ENCODE peak calls at places on chromosomes 6 and 20, in five cellular contexts. One of them, this sample, is unnamed.

GRCh38 chr20:57445298-57445697 is 54.1 kb downstream of the RBM38 start:
- DNase-seq in GM12878: no peak
- DNase-seq in HepG2: no peak
- DNase-seq in K562: no peak
- DNase-seq in H1: no peak
- DNase-seq in this sample: no peak

GRCh38 chr6:32922083-32922482 is 18.7 kb downstream of the HLA-DMB start:
- DNase-seq in GM12878: no peak
- DNase-seq in HepG2: no peak
- DNase-seq in K562: no peak
- DNase-seq in H1: no peak
- DNase-seq in this sample: no peak

GRCh38 chr6:10759884-10760329 is 12.3 kb downstream of the TMEM14B start:
- DNase-seq in GM12878: no peak
- DNase-seq in HepG2: no peak
- DNase-seq in K562: no peak
- DNase-seq in H1: no peak
- DNase-seq in this sample: no peak

GRCh38 chr20:1177680-1178079 is 7.1 kb downstream of the TMEM74B start:
- DNase-seq in GM12878: no peak
- DNase-seq in HepG2: peak
- DNase-seq in K562: peak
- DNase-seq in H1: peak
- DNase-seq in this sample: peak

GRCh38 chr6:39452306-39452705 is 129.8 kb upstream of the KCNK16 start:
- DNase-seq in GM12878: no peak
- DNase-seq in HepG2: no peak
- DNase-seq in K562: no peak
- DNase-seq in H1: no peak
- DNase-seq in this sample: no peak

GRCh38 chr20:688809-689208 is 13.2 kb upstream of the SCRT2 start:
- DNase-seq in GM12878: no peak
- DNase-seq in HepG2: peak
- DNase-seq in K562: peak
- DNase-seq in H1: no peak
- DNase-seq in this sample: peak

GRCh38 chr6:52663120-52663934 is 7.6 kb upstream of the TMEM14A start:
- DNase-seq in GM12878: peak
- DNase-seq in HepG2: peak
- DNase-seq in K562: peak
- DNase-seq in H1: no peak
- DNase-seq in this sample: peak

GRCh38 chr6:31122803-31123706 is 2.8 kb upstream of the CDSN start:
- DNase-seq in GM12878: no peak
- DNase-seq in HepG2: peak
- DNase-seq in K562: peak
- DNase-seq in H1: no peak
- DNase-seq in this sample: peak

GRCh38 chr6:81995548-81996289 is 243.2 kb upstream of the TENT5A start:
- DNase-seq in GM12878: no peak
- DNase-seq in HepG2: no peak
- DNase-seq in K562: no peak
- DNase-seq in H1: no peak
- DNase-seq in this sample: no peak

GRCh38 chr6:20630136-20630535 is 95.9 kb downstream of the CDKAL1 start:
- DNase-seq in GM12878: no peak
- DNase-seq in HepG2: no peak
- DNase-seq in K562: no peak
- DNase-seq in H1: peak
- DNase-seq in this sample: no peak

GRCh38 chr6:22149501-22150490 is 147.0 kb downstream of the PRL start:
- DNase-seq in GM12878: no peak
- DNase-seq in HepG2: no peak
- DNase-seq in K562: no peak
- DNase-seq in H1: no peak
- DNase-seq in this sample: peak

GRCh38 chr6:14763139-14763538 is 482.7 kb upstream of the JARID2 start:
- DNase-seq in GM12878: no peak
- DNase-seq in HepG2: peak
- DNase-seq in K562: no peak
- DNase-seq in H1: no peak
- DNase-seq in this sample: no peak

GRCh38 chr20:24778585-24779031 is 170.5 kb upstream of the CST7 start:
- DNase-seq in GM12878: no peak
- DNase-seq in HepG2: no peak
- DNase-seq in K562: no peak
- DNase-seq in H1: no peak
- DNase-seq in this sample: no peak

GRCh38 chr6:159044899-159045727 is at the start of gene TAGAP:
- DNase-seq in GM12878: peak
- DNase-seq in HepG2: no peak
- DNase-seq in K562: no peak
- DNase-seq in H1: no peak
- DNase-seq in this sample: peak

GRCh38 chr6:169938731-169939130 is 187.3 kb downstream of the ERMARD start:
- DNase-seq in GM12878: no peak
- DNase-seq in HepG2: no peak
- DNase-seq in K562: no peak
- DNase-seq in H1: no peak
- DNase-seq in this sample: no peak

GRCh38 chr6:73328790-73329189 is 25.3 kb downstream of the DPPA5 start:
- DNase-seq in GM12878: no peak
- DNase-seq in HepG2: no peak
- DNase-seq in K562: no peak
- DNase-seq in H1: no peak
- DNase-seq in this sample: no peak

GRCh38 chr20:9214676-9215075 is 145.8 kb downstream of the PLCB4 start:
- DNase-seq in GM12878: no peak
- DNase-seq in HepG2: no peak
- DNase-seq in K562: no peak
- DNase-seq in H1: no peak
- DNase-seq in this sample: no peak

GRCh38 chr20:63416109-63416430 is 54.9 kb upstream of the CHRNA4 start:
- DNase-seq in GM12878: no peak
- DNase-seq in HepG2: no peak
- DNase-seq in K562: no peak
- DNase-seq in H1: no peak
- DNase-seq in this sample: no peak

GRCh38 chr6:1390071-1390804 is 862 bp downstream of the FOXF2 start:
- DNase-seq in GM12878: no peak
- DNase-seq in HepG2: no peak
- DNase-seq in K562: no peak
- DNase-seq in H1: peak
- DNase-seq in this sample: no peak

GRCh38 chr20:53774487-53775203 is 181.0 kb upstream of the ZNF217 start:
- DNase-seq in GM12878: no peak
- DNase-seq in HepG2: no peak
- DNase-seq in K562: no peak
- DNase-seq in H1: no peak
- DNase-seq in this sample: no peak

GRCh38 chr6:143169440-143169839 is 108.8 kb downstream of the AIG1 start:
- DNase-seq in GM12878: no peak
- DNase-seq in HepG2: no peak
- DNase-seq in K562: no peak
- DNase-seq in H1: no peak
- DNase-seq in this sample: no peak

GRCh38 chr20:17617868-17618672 is 48.2 kb downstream of the DSTN start:
- DNase-seq in GM12878: no peak
- DNase-seq in HepG2: no peak
- DNase-seq in K562: no peak
- DNase-seq in H1: no peak
- DNase-seq in this sample: peak

GRCh38 chr20:16222859-16223411 is 350.3 kb downstream of the KIF16B start:
- DNase-seq in GM12878: no peak
- DNase-seq in HepG2: no peak
- DNase-seq in K562: peak
- DNase-seq in H1: no peak
- DNase-seq in this sample: no peak

GRCh38 chr6:27700337-27700736 is 211.9 kb downstream of the OR2B2 start:
- DNase-seq in GM12878: no peak
- DNase-seq in HepG2: no peak
- DNase-seq in K562: no peak
- DNase-seq in H1: no peak
- DNase-seq in this sample: no peak

GRCh38 chr6:31727717-31728671 is 1.1 kb downstream of the DDAH2 start:
- DNase-seq in GM12878: peak
- DNase-seq in HepG2: no peak
- DNase-seq in K562: no peak
- DNase-seq in H1: no peak
- DNase-seq in this sample: no peak

GRCh38 chr6:40377173-40377806 is 209.9 kb downstream of the LRFN2 start:
- DNase-seq in GM12878: no peak
- DNase-seq in HepG2: no peak
- DNase-seq in K562: no peak
- DNase-seq in H1: peak
- DNase-seq in this sample: no peak

GRCh38 chr6:135568366-135568765 is 70.8 kb upstream of the AHI1 start:
- DNase-seq in GM12878: peak
- DNase-seq in HepG2: no peak
- DNase-seq in K562: peak
- DNase-seq in H1: no peak
- DNase-seq in this sample: peak

GRCh38 chr6:34032856-34033255 is 113.0 kb downstream of the GRM4 start:
- DNase-seq in GM12878: no peak
- DNase-seq in HepG2: no peak
- DNase-seq in K562: no peak
- DNase-seq in H1: no peak
- DNase-seq in this sample: no peak

GRCh38 chr6:89372506-89372901 is 20.0 kb upstream of the UBE2J1 start:
- DNase-seq in GM12878: no peak
- DNase-seq in HepG2: no peak
- DNase-seq in K562: no peak
- DNase-seq in H1: no peak
- DNase-seq in this sample: no peak

GRCh38 chr6:158958504-158959386 is 41.3 kb downstream of the RSPH3 start:
- DNase-seq in GM12878: no peak
- DNase-seq in HepG2: peak
- DNase-seq in K562: no peak
- DNase-seq in H1: no peak
- DNase-seq in this sample: no peak

GRCh38 chr6:66861007-66861541 is 1154.0 kb upstream of the EYS start:
- DNase-seq in GM12878: no peak
- DNase-seq in HepG2: no peak
- DNase-seq in K562: no peak
- DNase-seq in H1: no peak
- DNase-seq in this sample: no peak

GRCh38 chr6:15948930-15949900 is 179.7 kb upstream of the MYLIP start:
- DNase-seq in GM12878: no peak
- DNase-seq in HepG2: peak
- DNase-seq in K562: peak
- DNase-seq in H1: no peak
- DNase-seq in this sample: peak

GRCh38 chr6:109104512-109104911 is 9.2 kb downstream of the CEP57L1 start:
- DNase-seq in GM12878: no peak
- DNase-seq in HepG2: no peak
- DNase-seq in K562: no peak
- DNase-seq in H1: no peak
- DNase-seq in this sample: no peak

GRCh38 chr20:60138263-60139127 is 180.3 kb downstream of the CDH26 start:
- DNase-seq in GM12878: no peak
- DNase-seq in HepG2: no peak
- DNase-seq in K562: peak
- DNase-seq in H1: no peak
- DNase-seq in this sample: no peak

GRCh38 chr6:3449321-3449720 is 7.5 kb downstream of the SLC22A23 start:
- DNase-seq in GM12878: no peak
- DNase-seq in HepG2: no peak
- DNase-seq in K562: no peak
- DNase-seq in H1: no peak
- DNase-seq in this sample: no peak
- H3K4me2 ChIP-seq in GM12878: no peak
- H3K4me2 ChIP-seq in HepG2: no peak
- H3K4me2 ChIP-seq in K562: no peak
- H3K4me2 ChIP-seq in H1: no peak
- H3K4me2 ChIP-seq in this sample: no peak

DNA sequence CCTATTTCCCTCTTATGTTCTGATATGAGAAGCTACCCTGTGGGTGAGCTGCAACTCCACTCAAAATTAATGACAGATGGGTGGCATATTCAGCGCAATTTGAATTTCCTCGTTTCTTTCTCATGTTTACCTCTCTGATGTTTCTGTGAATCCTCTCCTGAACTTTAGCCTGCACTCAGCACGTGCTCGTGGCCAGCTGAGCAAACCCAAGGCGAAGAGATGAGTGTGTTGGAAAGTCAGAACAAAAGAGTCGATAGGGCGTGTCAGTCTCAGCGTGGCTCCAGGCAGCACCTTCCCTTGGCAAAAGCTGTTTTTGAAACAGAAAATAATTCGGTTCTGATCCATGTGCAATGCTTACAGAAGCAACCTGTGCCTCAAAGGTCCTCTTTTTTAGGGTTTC is 226.1 kb upstream of the GMDS start:
- DNase-seq in GM12878: no peak
- DNase-seq in HepG2: no peak
- DNase-seq in K562: no peak
- DNase-seq in H1: no peak
- DNase-seq in this sample: no peak
- TF ChIP-seq JUND in GM12878: no peak
- TF ChIP-seq JUND in HepG2: no peak
- TF ChIP-seq JUND in K562: no peak
- TF ChIP-seq JUND in H1: no peak
- TF ChIP-seq JUND in this sample: no peak

GRCh38 chr20:6282642-6283041 is 159.8 kb upstream of the FERMT1 start:
- DNase-seq in GM12878: no peak
- DNase-seq in HepG2: no peak
- DNase-seq in K562: no peak
- DNase-seq in H1: no peak
- DNase-seq in this sample: no peak

GRCh38 chr20:6277661-6278060 is 154.8 kb upstream of the FERMT1 start:
- DNase-seq in GM12878: no peak
- DNase-seq in HepG2: no peak
- DNase-seq in K562: no peak
- DNase-seq in H1: no peak
- DNase-seq in this sample: no peak
- TF ChIP-seq EP300 in GM12878: no peak
- TF ChIP-seq EP300 in HepG2: no peak
- TF ChIP-seq EP300 in K562: no peak
- TF ChIP-seq EP300 in H1: no peak
- TF ChIP-seq EP300 in this sample: no peak

DNA sequence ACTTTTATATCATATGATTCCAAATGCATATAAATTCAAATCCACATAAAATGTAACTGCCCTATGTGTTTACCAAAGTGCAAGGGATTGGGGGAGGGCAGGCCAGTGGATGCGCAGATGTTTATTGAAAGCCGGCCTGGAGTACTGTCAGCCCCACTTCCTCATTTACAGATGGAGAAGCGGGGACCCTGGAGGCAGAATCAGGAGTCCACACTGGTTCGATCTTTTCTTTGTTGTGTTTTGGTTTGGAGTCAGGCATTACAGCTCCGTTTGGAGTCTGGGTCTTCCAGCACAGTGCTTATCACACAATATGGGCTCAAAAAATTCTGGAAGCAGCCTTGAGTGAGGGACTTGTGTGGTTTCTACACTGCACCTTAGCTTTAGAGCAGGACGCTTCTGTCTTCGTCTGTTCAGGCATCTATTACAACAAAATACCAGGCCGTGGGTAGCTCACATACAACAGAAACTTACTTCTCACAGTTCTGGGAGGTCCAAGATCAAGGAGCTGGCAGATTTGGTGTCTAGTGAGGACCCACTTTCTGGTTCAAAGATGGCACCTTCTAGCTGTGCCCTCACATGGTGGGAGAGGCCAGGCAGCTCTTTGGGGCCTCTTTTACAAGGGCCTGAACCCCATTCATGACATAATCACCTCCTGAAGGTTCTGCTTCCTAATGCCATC is 140.1 kb downstream of the ZDHHC14 start:
- DNase-seq in GM12878: no peak
- DNase-seq in HepG2: no peak
- DNase-seq in K562: peak
- DNase-seq in H1: no peak
- DNase-seq in this sample: no peak
- H3K4me2 ChIP-seq in GM12878: no peak
- H3K4me2 ChIP-seq in HepG2: no peak
- H3K4me2 ChIP-seq in K562: peak
- H3K4me2 ChIP-seq in H1: no peak
- H3K4me2 ChIP-seq in this sample: no peak